ENCODE peak calls at places on chromosomes 16 and 17, in five cellular contexts. W is H9, Z is mesenchymal stem cell, M is H1, P is neuronal stem cell. S is an unnamed sample.

GRCh38 chr17:72470338-72471133 is 349.7 kb downstream of the SOX9 start:
- DNase-seq in Z (peak; percentile 78), P (no peak), W (no peak), M (no peak), S (no peak)

GRCh38 chr17:31425646-31426045 is 34.2 kb downstream of the RAB11FIP4 start:
- DNase-seq in P (no peak), M (no peak), W (no peak), Z (no peak), S (no peak)

GRCh38 chr17:38885728-38886642 is 16.1 kb downstream of the LASP1 start:
- DNase-seq in P (no peak), M (no peak), W (peak; percentile 34), Z (peak; percentile 60), S (no peak)

GRCh38 chr16:24478401-24478800 is 61.0 kb upstream of the RBBP6 start:
- DNase-seq in Z (no peak), M (no peak), W (no peak), P (no peak), S (no peak)

GRCh38 chr17:77318491-77319210 is 177.9 kb downstream of the SEC14L1 start:
- DNase-seq in M (no peak), Z (peak; percentile 72), W (no peak), P (no peak), S (peak; percentile 49)

GRCh38 chr17:44587339-44587738 is 30.1 kb downstream of the FZD2 start:
- DNase-seq in Z (peak; percentile 97), P (no peak), M (no peak), W (peak; percentile 78), S (peak; percentile 92)

GRCh38 chr17:57004944-57005579 is 27.1 kb downstream of the SCPEP1 start:
- DNase-seq in M (no peak), Z (no peak), P (no peak), W (no peak), S (no peak)

GRCh38 chr17:82465023-82465603 is 6.6 kb downstream of the NARF start:
- DNase-seq in P (no peak), W (no peak), Z (no peak), M (no peak), S (no peak)

GRCh38 chr17:13940858-13941665 is 128.2 kb upstream of the COX10 start:
- DNase-seq in Z (peak; percentile 5), M (no peak), P (no peak), W (peak; percentile 42), S (peak; percentile 91)

GRCh38 chr16:57646388-57647039 is 18.1 kb downstream of the ADGRG1 start:
- DNase-seq in Z (no peak), W (no peak), M (no peak), P (no peak), S (no peak)

GRCh38 chr17:39601758-39602532 is 5.8 kb downstream of the NEUROD2 start:
- DNase-seq in W (peak; percentile 55), Z (no peak), M (no peak), P (no peak), S (no peak)

GRCh38 chr17:72587156-72587555 is 466.3 kb downstream of the SOX9 start:
- DNase-seq in P (no peak), Z (no peak), W (no peak), M (no peak), S (no peak)

GRCh38 chr16:50025544-50025931 is 513 bp downstream of the CNEP1R1 start:
- DNase-seq in Z (peak; percentile 35), M (no peak), P (no peak), W (no peak), S (no peak)

GRCh38 chr17:29073045-29073444 is 30.1 kb downstream of the PIPOX start:
- DNase-seq in W (no peak), Z (no peak), M (no peak), P (no peak), S (no peak)

GRCh38 chr17:34852614-34853013 is 108.6 kb downstream of the CCT6B start:
- DNase-seq in M (no peak), Z (no peak), W (no peak), P (no peak), S (no peak)

GRCh38 chr16:10738231-10739077 is 5.2 kb upstream of the NUBP1 start:
- DNase-seq in M (no peak), P (no peak), W (peak; percentile 36), Z (peak; percentile 89), S (peak; percentile 91)

GRCh38 chr17:41666336-41666680 is 22.4 kb upstream of the EIF1 start:
- DNase-seq in M (no peak), P (peak; percentile 35), Z (peak; percentile 94), W (no peak), S (peak; percentile 65)

GRCh38 chr16:79093554-79093967 is 507.0 kb downstream of the MAF start:
- DNase-seq in Z (no peak), M (no peak), W (no peak), P (no peak), S (peak; percentile 24)

GRCh38 chr17:38687291-38687690 is 12.5 kb upstream of the EPOP start:
- DNase-seq in M (no peak), W (no peak), Z (peak; percentile 48), P (no peak), S (no peak)

GRCh38 chr16:85649411-85649977 is 36.4 kb downstream of the GSE1 start:
- DNase-seq in W (no peak), P (no peak), Z (no peak), M (no peak), S (no peak)

GRCh38 chr17:19017401-19017800 is 12.8 kb upstream of the FAM83G start:
- DNase-seq in M (no peak), Z (no peak), P (no peak), W (no peak), S (no peak)

GRCh38 chr16:15735610-15736009 is 85.6 kb downstream of the NDE1 start:
- DNase-seq in Z (no peak), M (no peak), P (no peak), W (no peak), S (no peak)

GRCh38 chr16:15736529-15736928 is 86.5 kb downstream of the NDE1 start:
- DNase-seq in W (no peak), P (no peak), Z (no peak), M (no peak), S (no peak)

GRCh38 chr16:15737140-15737644 is 87.1 kb downstream of the NDE1 start:
- DNase-seq in M (no peak), Z (no peak), P (no peak), W (no peak), S (no peak)

GRCh38 chr16:15729152-15729551 is 79.1 kb downstream of the NDE1 start:
- DNase-seq in P (no peak), W (no peak), M (no peak), Z (no peak), S (no peak)

GRCh38 chr16:15732416-15732815 is 82.4 kb downstream of the NDE1 start:
- DNase-seq in W (no peak), P (no peak), Z (no peak), M (no peak), S (no peak)
- H4K91ac ChIP-seq in W (no peak overlapping the region), P (no peak overlapping the region), Z (peak overlapping the region; percentile 61), M (no peak overlapping the region), S (no peak overlapping the region)

DNA sequence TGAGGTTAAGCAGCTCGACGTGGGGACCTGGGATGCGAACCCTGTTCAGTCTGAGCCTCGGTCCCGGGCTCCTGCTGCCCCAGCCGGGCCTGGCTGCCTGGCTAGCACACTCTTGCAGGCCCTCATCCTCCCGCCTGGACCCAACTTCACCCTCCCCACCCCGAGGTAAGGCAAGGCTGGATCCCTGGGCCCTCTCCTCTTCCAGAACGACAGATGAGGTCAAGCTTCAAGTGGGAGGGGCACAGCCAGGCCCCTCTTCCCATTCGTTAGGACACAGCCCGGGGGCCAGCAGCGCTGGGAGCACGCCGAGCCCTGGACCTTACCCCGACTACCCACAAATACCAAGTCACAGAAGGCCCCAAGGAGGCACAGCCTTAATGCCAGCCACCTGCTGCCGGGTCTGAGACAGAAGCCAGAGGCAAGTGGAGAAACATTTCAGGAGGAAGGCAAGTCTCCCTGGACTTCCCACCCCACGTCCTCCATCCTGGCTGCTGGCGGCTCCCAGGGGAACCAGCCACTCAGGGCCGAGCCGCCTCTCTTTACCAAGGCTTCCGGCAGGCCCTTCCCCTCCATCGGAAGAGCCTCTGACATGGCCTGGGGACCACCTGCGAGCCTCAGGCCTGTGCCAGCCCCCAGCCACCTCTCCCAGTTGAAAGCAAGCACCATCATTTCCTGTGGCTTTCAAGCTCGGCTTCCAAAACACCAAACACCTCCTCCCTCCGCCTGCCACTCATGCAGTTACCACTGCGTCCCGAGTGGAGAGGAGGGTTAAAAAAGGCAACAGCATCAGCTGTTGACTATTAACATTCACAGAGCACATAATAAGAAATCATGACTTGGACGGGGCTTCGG is 59.9 kb downstream of the RPH3AL start:
- DNase-seq in M (no peak), Z (no peak), P (no peak), W (no peak), S (no peak)
- H2BK12ac ChIP-seq in M (no peak overlapping the region), Z (no peak overlapping the region), P (no peak overlapping the region), W (no peak overlapping the region), S (no peak overlapping the region)

DNA sequence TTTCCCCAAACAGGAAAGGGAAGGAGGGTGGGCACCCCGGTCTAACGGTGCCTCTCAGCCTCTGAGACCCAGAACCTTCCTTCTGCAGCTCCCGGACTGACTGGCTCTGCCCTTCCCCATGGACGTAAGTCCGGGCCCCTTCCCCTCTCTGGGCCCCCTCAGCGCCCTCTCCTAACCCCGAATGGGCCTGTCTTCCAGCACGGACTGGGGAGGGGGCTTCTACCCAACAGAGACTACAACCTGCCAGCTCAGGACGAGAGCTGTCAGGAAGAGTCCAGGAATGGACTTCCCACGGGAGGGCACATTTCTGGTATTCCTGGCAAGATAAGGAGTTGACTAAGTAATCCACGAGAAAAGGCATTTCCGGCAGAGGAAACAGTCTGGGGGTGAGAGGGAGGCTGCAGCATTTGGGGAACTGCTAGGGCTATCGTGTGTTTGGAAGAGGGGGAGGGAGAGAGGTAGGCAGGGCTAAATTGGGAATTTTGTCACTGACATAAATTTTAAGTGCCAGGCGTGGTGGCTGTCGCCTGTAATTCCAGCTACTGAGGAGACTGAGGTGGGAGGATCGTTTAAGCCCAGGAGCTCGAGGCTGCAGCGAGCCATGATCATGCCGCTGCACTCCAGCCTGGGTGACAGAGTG is 12.1 kb upstream of the ALDOA start:
- DNase-seq in W (no peak), Z (peak; percentile 62), P (no peak), M (no peak), S (peak; percentile 64)
- H4K8ac ChIP-seq in W (no peak overlapping the region), Z (no peak overlapping the region), P (no peak overlapping the region), M (no peak overlapping the region), S (peak overlapping the region; percentile 44)

DNA sequence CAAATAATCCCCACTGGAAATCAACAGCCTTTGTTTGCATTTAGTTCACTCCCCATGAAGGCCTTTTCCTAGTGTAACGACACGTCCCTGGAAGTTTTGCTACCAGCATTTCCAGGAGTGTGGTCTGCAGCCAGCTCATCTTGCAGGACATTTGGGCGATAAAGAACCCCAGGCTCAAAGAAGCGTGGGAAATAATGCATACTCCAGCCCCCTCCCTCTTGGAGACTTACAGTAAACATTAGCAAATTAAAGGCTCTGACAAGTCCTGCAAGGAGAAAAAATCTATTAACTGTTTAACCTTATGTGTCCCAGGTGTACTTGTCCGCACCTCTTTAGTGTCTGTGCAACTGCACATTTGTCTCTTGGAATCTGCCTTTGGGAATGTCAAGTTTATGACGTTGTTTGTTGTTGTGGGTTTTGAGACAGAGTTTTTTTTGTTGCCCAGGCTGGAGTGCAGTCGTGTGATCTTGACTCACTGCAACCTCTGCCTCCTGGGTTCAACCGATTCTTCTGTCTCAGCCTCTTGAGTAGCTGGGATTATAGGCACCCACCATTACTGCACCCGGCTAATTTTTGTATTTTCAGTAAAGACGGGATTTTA is 131.1 kb downstream of the ABCC1 start:
- DNase-seq in M (no peak), Z (peak; percentile 23), W (no peak), P (no peak), S (peak; percentile 51)
- H4K91ac ChIP-seq in M (no peak overlapping the region), Z (no peak overlapping the region), W (no peak overlapping the region), P (no peak overlapping the region), S (no peak overlapping the region)